ENCODE peak calls at places on chromosome 18, in six cellular contexts. G is breast epithelium, L is upper lobe of right lung, F is transverse colon, O is GM23338, Z is body of pancreas. E is an unnamed sample.

GRCh38 chr18:76897257-76897656 is 74.9 kb downstream of the ZNF236 start:
- DNase-seq in G (no peak), F (no peak), Z (no peak), O (no peak), L (no peak), E (no peak)

GRCh38 chr18:8814206-8814605 is 108.8 kb downstream of the MTCL1 start:
- DNase-seq in G (no peak), Z (no peak), F (no peak), L (no peak), O (no peak), E (no peak)

GRCh38 chr18:55588001-55588875 is at the start of gene TCF4:
- DNase-seq in L (peak), Z (peak), F (peak), O (peak), G (no peak), E (no peak)

GRCh38 chr18:74825460-74825859 is 227.8 kb downstream of the ZNF407 start:
- DNase-seq in G (no peak), Z (no peak), F (no peak), L (no peak), O (no peak), E (no peak)

GRCh38 chr18:77132369-77133050 is at the start of gene MBP:
- DNase-seq in G (peak), L (peak), O (peak), F (peak), Z (peak), E (no peak)

GRCh38 chr18:75267643-75268184 is 57.1 kb downstream of the TSHZ1 start:
- DNase-seq in O (no peak), G (no peak), L (no peak), F (no peak), Z (no peak), E (no peak)

GRCh38 chr18:76255070-76255683 is 239.9 kb downstream of the ZNF516 start:
- DNase-seq in O (no peak), L (no peak), Z (no peak), G (no peak), F (no peak), E (no peak)

GRCh38 chr18:79548986-79549637 is 130.5 kb upstream of the CTDP1 start:
- DNase-seq in G (no peak), F (no peak), L (no peak), Z (no peak), O (no peak), E (no peak)

GRCh38 chr18:68520406-68521075 is 194.4 kb downstream of the TMX3 start:
- DNase-seq in F (no peak), Z (no peak), L (no peak), G (no peak), O (no peak), E (peak)

GRCh38 chr18:74239567-74239966 is 52.2 kb downstream of the CYB5A start:
- DNase-seq in L (no peak), Z (no peak), O (no peak), G (no peak), F (no peak), E (no peak)

GRCh38 chr18:12359515-12359927 is 17.5 kb downstream of the AFG3L2 start:
- DNase-seq in O (no peak), L (no peak), G (no peak), Z (no peak), F (no peak), E (no peak)

GRCh38 chr18:58045265-58046086 is 1.4 kb downstream of the NEDD4L start:
- DNase-seq in L (peak), Z (peak), G (peak), F (peak), O (peak), E (no peak)

GRCh38 chr18:6115710-6116109 is 220.4 kb upstream of the TMEM200C start:
- DNase-seq in Z (no peak), L (no peak), O (no peak), F (no peak), G (no peak), E (no peak)

GRCh38 chr18:26909599-26910290 is 44.2 kb upstream of the AQP4 start:
- DNase-seq in G (peak), Z (no peak), F (no peak), L (no peak), O (peak), E (no peak)

GRCh38 chr18:79848579-79849327 is 51.0 kb downstream of the KCNG2 start:
- DNase-seq in L (peak), G (no peak), O (no peak), Z (peak), F (no peak), E (no peak)

GRCh38 chr18:53319628-53320027 is 904.8 kb downstream of the MBD2 start:
- DNase-seq in L (no peak), G (no peak), O (no peak), F (no peak), Z (no peak), E (no peak)

GRCh38 chr18:74310411-74310810 is 5.2 kb upstream of the C18orf63 start:
- DNase-seq in O (peak), G (no peak), L (no peak), Z (peak), F (no peak), E (peak)

GRCh38 chr18:13441731-13442130 is 223.2 kb downstream of the LDLRAD4 start:
- DNase-seq in G (no peak), Z (no peak), L (no peak), O (no peak), F (no peak), E (no peak)

GRCh38 chr18:44507729-44508325 is 172.9 kb upstream of the SETBP1 start:
- DNase-seq in F (peak), Z (no peak), L (peak), O (no peak), G (no peak), E (no peak)

GRCh38 chr18:79591040-79591308 is 88.6 kb upstream of the CTDP1 start:
- DNase-seq in Z (no peak), L (no peak), F (no peak), G (no peak), O (no peak), E (no peak)

GRCh38 chr18:79851981-79852380 is 54.2 kb downstream of the KCNG2 start:
- DNase-seq in L (peak), O (no peak), Z (no peak), G (no peak), F (no peak), E (no peak)

GRCh38 chr18:60549338-60549960 is 176.9 kb upstream of the MC4R start:
- DNase-seq in G (no peak), Z (no peak), F (no peak), O (peak), L (no peak), E (peak)

GRCh38 chr18:61664413-61665084 is 228.3 kb downstream of the RNF152 start:
- DNase-seq in Z (no peak), L (no peak), O (no peak), F (no peak), G (no peak), E (no peak)

GRCh38 chr18:24731158-24731557 is 270.7 kb downstream of the HRH4 start:
- DNase-seq in L (no peak), F (peak), O (no peak), G (no peak), Z (no peak), E (no peak)

GRCh38 chr18:38900445-38900844 is 1334.8 kb upstream of the CELF4 start:
- DNase-seq in F (no peak), G (no peak), L (no peak), O (no peak), Z (no peak), E (peak)

GRCh38 chr18:45764000-45764686 is 40.2 kb downstream of the SLC14A1 start:
- DNase-seq in F (no peak), L (no peak), O (no peak), Z (no peak), G (no peak), E (no peak)
- H3K27ac ChIP-seq in F (no peak), L (no peak), O (no peak), Z (no peak), G (peak), E (peak)

GRCh38 chr18:22167471-22168151 is 1.8 kb upstream of the GATA6 start:
- DNase-seq in G (no peak), F (peak), Z (peak), O (peak), L (no peak), E (no peak)

GRCh38 chr18:22165603-22166069 is 3.8 kb upstream of the GATA6 start:
- DNase-seq in G (no peak), L (no peak), F (no peak), Z (peak), O (no peak), E (no peak)

GRCh38 chr18:22166070-22166972 is 3.1 kb upstream of the GATA6 start:
- DNase-seq in Z (peak), G (no peak), O (no peak), F (peak), L (peak), E (no peak)

GRCh38 chr18:22168360-22168921 is 948 bp upstream of the GATA6 start:
- DNase-seq in O (peak), Z (peak), F (peak), G (no peak), L (no peak), E (no peak)

GRCh38 chr18:22167091-22167470 is 2.3 kb upstream of the GATA6 start:
- DNase-seq in F (no peak), O (no peak), Z (peak), G (no peak), L (no peak), E (no peak)
- H3K27ac ChIP-seq in F (peak), O (no peak), Z (peak), G (no peak), L (peak), E (no peak)

GRCh38 chr18:48405971-48406370 is 3.2 kb downstream of the ZBTB7C start:
- DNase-seq in Z (no peak), L (no peak), F (no peak), O (no peak), G (no peak), E (no peak)
- H3K27ac ChIP-seq in Z (no peak), L (no peak), F (no peak), O (no peak), G (no peak), E (no peak)

DNA sequence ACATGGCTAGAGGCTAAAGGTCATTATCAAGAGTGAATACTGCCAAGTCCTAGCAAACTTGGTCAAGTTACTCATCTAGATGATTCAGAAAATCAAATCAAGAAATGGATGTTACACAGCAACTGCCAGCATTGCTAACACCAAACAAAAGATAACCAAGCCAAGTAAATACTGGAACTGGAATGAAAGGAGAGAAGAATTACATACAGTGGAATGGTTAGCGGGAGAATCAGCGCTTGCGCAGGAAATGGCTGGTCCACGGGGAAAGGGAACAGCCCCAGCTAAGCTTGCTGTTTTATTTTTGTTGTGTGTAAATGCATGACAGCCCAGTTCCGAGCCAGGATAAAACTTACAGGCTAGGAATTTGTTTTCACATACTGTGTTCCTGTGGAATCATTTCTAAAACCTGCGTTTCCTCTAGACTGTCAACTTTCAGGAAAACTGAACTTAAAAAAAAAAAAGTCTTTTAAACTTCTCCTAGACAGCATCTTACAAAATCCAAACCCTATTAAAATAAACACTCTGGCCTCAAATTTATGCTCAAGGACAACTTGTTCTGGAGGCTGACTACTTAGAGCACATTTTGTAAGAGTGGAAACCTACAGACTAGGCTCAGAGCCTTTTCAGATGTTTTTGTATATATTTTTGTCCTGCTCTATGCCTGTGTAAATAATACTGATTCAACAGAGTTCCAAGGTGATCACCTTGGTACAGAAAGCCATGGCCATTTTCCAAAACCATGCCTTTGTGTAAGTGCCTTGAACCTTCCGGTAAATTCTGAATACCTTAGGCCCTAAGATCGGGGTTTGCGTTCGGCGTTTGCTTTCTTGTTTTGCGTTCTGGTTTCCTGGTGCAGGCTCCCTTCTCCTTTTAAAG is 30.7 kb upstream of the TXNDC2 start:
- DNase-seq in Z (peak), G (no peak), L (no peak), F (no peak), O (no peak), E (no peak)
- H3K27ac ChIP-seq in Z (peak), G (peak), L (peak), F (peak), O (peak), E (no peak)

GRCh38 chr18:34741401-34741800 is 31.3 kb downstream of the DTNA start:
- DNase-seq in L (no peak), Z (no peak), O (no peak), G (no peak), F (no peak), E (no peak)
- H3K27ac ChIP-seq in L (no peak), Z (no peak), O (no peak), G (no peak), F (no peak), E (no peak)

GRCh38 chr18:22203035-22203434 is 33.6 kb downstream of the GATA6 start:
- DNase-seq in F (no peak), Z (no peak), O (no peak), G (no peak), L (no peak), E (no peak)

GRCh38 chr18:22204996-22205395 is 35.6 kb downstream of the GATA6 start:
- DNase-seq in Z (no peak), O (no peak), F (no peak), L (no peak), G (no peak), E (no peak)

GRCh38 chr18:22207022-22207758 is 37.8 kb downstream of the GATA6 start:
- DNase-seq in L (no peak), G (no peak), Z (no peak), F (no peak), O (no peak), E (no peak)

GRCh38 chr18:22200611-22201225 is 31.3 kb downstream of the GATA6 start:
- DNase-seq in Z (no peak), F (no peak), O (peak), L (no peak), G (no peak), E (no peak)

GRCh38 chr18:22203892-22204536 is 34.6 kb downstream of the GATA6 start:
- DNase-seq in L (no peak), Z (no peak), F (no peak), G (no peak), O (no peak), E (no peak)
- H3K27ac ChIP-seq in L (no peak), Z (peak), F (no peak), G (no peak), O (no peak), E (no peak)

GRCh38 chr18:63258749-63259580 is 60.6 kb downstream of the BCL2 start:
- DNase-seq in F (no peak), L (no peak), G (no peak), Z (no peak), O (no peak), E (no peak)
- H3K27ac ChIP-seq in F (no peak), L (no peak), G (peak), Z (no peak), O (no peak), E (no peak)

GRCh38 chr18:35306588-35307250 is 16.7 kb upstream of the ZSCAN30 start:
- DNase-seq in Z (no peak), O (no peak), G (no peak), L (no peak), F (no peak), E (no peak)

DNA sequence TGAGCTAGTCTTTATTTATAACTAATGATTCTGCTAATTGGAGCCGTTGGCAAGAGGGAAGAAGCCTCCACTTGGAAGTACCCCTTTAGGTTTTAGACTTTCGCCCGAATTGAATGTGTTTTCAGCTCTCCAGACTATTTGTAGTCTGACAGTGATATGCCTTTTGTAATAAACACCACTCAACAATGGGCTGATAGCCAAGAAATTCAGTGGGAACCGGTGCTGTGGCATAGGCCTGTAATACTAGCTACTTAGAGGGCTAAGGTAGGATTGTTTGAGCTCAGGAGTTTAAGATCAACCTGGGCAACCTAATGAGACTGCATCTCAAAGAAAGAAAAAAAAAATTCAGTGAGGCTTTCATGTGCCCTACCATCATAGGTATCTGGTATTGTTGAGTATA is 13.6 kb upstream of the ZSCAN30 start:
- DNase-seq in Z (no peak), O (no peak), F (no peak), G (no peak), L (no peak), E (no peak)
- H3K27ac ChIP-seq in Z (no peak), O (no peak), F (no peak), G (no peak), L (no peak), E (no peak)

E was measured in epithelial cell of prostate.